ENCODE peak calls at places on chromosomes 2 and 18, in six cellular contexts. B is A549, E is Peyer's patch, C is NB4, X is spleen, W is body of pancreas. V is an unnamed sample.

GRCh38 chr2:240992572-240993291 is 5.7 kb upstream of the SNED1 start:
- DNase-seq in B (no peak), E (peak), C (peak), X (peak), W (no peak), V (no peak)

GRCh38 chr2:156340818-156341481 is 8.4 kb upstream of the NR4A2 start:
- DNase-seq in B (no peak), E (peak), C (peak), X (peak), W (no peak), V (peak)

GRCh38 chr2:105438104-105438929 is 39.5 kb upstream of the FHL2 start:
- DNase-seq in B (no peak), E (peak), C (no peak), X (no peak), W (peak), V (peak)

GRCh38 chr2:109387221-109387735 is 226.5 kb downstream of the SEPTIN10 start:
- DNase-seq in B (no peak), E (no peak), C (no peak), X (peak), W (no peak), V (no peak)

GRCh38 chr18:2916184-2916583 is 69.4 kb downstream of the EMILIN2 start:
- DNase-seq in B (no peak), E (no peak), C (no peak), X (no peak), W (no peak), V (no peak)

GRCh38 chr2:173032032-173032431 is 43.6 kb upstream of the MAP3K20 start:
- DNase-seq in B (no peak), E (no peak), C (no peak), X (no peak), W (no peak), V (no peak)

GRCh38 chr18:46575851-46576250 is 81.2 kb downstream of the LOXHD1 start:
- DNase-seq in B (no peak), E (no peak), C (no peak), X (no peak), W (no peak), V (no peak)

GRCh38 chr2:71510196-71510807 is 56.9 kb downstream of the DYSF start:
- DNase-seq in B (peak), E (peak), C (peak), X (peak), W (peak), V (peak)

GRCh38 chr2:112723556-112723940 is 2.7 kb downstream of the NT5DC4 start:
- DNase-seq in B (no peak), E (no peak), C (no peak), X (no peak), W (no peak), V (no peak)

GRCh38 chr2:73163522-73164367 is 38.6 kb upstream of the NOTO start:
- DNase-seq in B (peak), E (peak), C (peak), X (peak), W (peak), V (peak)

GRCh38 chr2:186739739-186740138 is 45.9 kb downstream of the FAM171B start:
- DNase-seq in B (no peak), E (no peak), C (no peak), X (no peak), W (no peak), V (no peak)

GRCh38 chr2:99507964-99508818 is 18.4 kb upstream of the REV1 start:
- DNase-seq in B (no peak), E (no peak), C (peak), X (no peak), W (no peak), V (no peak)

GRCh38 chr2:43129676-43130547 is 96.5 kb downstream of the ZFP36L2 start:
- DNase-seq in B (no peak), E (peak), C (peak), X (peak), W (no peak), V (no peak)

GRCh38 chr2:98569197-98569793 is 39.0 kb downstream of the COA5 start:
- DNase-seq in B (peak), E (peak), C (peak), X (peak), W (peak), V (peak)

GRCh38 chr2:236308855-236309668 is 44.9 kb upstream of the ASB18 start:
- DNase-seq in B (no peak), E (no peak), C (no peak), X (no peak), W (no peak), V (no peak)

GRCh38 chr2:62443886-62444285 is 62.1 kb downstream of the TMEM17 start:
- DNase-seq in B (no peak), E (peak), C (peak), X (no peak), W (no peak), V (peak)

GRCh38 chr18:13235981-13236380 is 17.4 kb downstream of the LDLRAD4 start:
- DNase-seq in B (no peak), E (peak), C (no peak), X (no peak), W (peak), V (no peak)

GRCh38 chr2:218886461-218886947 is 5.9 kb downstream of the WNT10A start:
- DNase-seq in B (no peak), E (peak), C (no peak), X (peak), W (no peak), V (no peak)

GRCh38 chr2:9951272-9951521 is 296 bp upstream of the GRHL1 start:
- DNase-seq in B (no peak), E (no peak), C (no peak), X (no peak), W (no peak), V (no peak)

GRCh38 chr2:9950521-9951271 is 797 bp upstream of the GRHL1 start:
- DNase-seq in B (peak), E (peak), C (no peak), X (peak), W (peak), V (no peak)

GRCh38 chr2:9952856-9953503 is 1.5 kb downstream of the GRHL1 start:
- DNase-seq in B (no peak), E (no peak), C (no peak), X (no peak), W (no peak), V (peak)

GRCh38 chr2:9952286-9952737 is 819 bp downstream of the GRHL1 start:
- DNase-seq in B (no peak), E (no peak), C (no peak), X (no peak), W (no peak), V (peak)

DNA sequence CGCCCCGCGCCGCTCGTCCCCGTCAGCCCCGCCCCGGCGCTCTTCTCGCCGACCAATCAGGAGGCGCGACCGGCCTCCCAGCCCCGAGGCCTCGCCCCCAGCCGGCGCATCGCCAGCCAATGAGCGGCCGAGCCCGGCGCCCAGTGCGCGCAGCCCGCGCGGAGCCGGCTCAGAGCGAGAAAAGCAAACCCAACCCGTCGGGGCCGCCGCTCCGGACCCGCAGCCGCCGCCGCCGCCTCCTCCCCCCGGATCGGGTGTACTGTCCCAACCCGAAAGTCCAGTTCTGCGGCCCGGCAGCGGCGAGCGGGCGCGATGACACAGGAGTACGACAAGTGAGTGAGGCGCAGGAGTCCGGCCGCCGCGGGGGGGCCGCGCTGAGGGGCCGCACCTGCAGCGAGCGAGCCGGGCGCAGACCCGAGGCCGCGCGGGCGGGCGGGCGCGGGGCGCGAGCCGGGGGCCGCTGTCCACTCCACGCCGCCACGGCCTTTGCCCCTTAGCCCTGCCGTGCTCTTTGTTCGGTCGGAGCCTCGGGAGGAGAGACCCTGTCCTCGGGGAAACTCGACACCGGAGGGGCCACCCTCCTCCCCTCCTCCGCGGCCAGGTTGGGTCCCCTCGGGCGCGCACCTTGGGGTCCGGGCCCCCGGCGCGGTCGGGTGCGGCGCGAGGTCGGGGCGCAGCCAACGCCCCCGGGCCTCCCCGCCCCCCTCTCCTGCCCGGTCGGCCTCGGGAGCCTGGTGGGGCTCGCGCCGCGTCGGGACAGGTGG is at the start of gene GRHL1:
- DNase-seq in B (peak), E (peak), C (peak), X (peak), W (peak), V (peak)
- TF ChIP-seq POLR2A in B (peak), E (no peak), C (no peak), X (no peak), W (peak), V (no peak)

GRCh38 chr2:216081487-216082387 is at the start of the genes PECR and TMEM169:
- DNase-seq in B (peak), E (peak), C (peak), X (peak), W (peak), V (peak)
- TF ChIP-seq POLR2A in B (peak), E (peak), C (no peak), X (no peak), W (peak), V (peak)

GRCh38 chr2:66432801-66433694 is 1.9 kb upstream of the MEIS1 start:
- DNase-seq in B (peak), E (peak), C (no peak), X (peak), W (peak), V (peak)
- TF ChIP-seq POLR2A in B (no peak), E (no peak), C (no peak), X (no peak), W (peak), V (no peak)

DNA sequence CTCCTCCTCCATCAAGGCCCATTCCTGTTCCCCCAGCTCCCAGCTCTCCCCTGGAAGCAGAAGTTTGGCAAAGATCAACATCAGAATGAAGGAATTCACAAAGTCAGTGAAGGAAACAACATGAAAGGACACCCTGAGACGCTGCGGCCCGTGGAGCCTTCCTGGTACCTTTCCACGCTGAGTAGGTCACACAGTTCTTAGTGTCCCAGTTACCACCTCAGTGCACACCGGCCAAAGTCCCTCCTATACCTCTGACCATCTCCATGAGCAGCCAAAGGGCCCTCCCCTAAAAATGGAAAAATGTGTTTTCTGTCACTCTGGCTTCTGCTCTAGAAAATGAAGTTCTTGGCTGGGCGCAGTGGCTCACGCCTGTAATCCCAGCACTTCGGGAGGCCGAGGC is 191.6 kb upstream of the AGAP1 start:
- DNase-seq in B (no peak), E (no peak), C (no peak), X (no peak), W (no peak), V (no peak)
- TF ChIP-seq POLR2A in B (no peak), E (no peak), C (no peak), X (no peak), W (no peak), V (no peak)

GRCh38 chr18:74596959-74597661 is 560 bp upstream of the ZNF407 start:
- DNase-seq in B (peak), E (peak), C (peak), X (peak), W (peak), V (peak)
- TF ChIP-seq POLR2A in B (no peak), E (peak), C (no peak), X (no peak), W (peak), V (no peak)

GRCh38 chr2:160205511-160205910 is 5.4 kb upstream of the ITGB6 start:
- DNase-seq in B (peak), E (peak), C (no peak), X (no peak), W (no peak), V (no peak)
- TF ChIP-seq POLR2A in B (no peak), E (peak), C (no peak), X (no peak), W (no peak), V (no peak)

GRCh38 chr2:231124833-231125232 is at the start of gene HTR2B:
- DNase-seq in B (no peak), E (no peak), C (no peak), X (no peak), W (no peak), V (no peak)
- TF ChIP-seq POLR2A in B (no peak), E (no peak), C (no peak), X (no peak), W (no peak), V (no peak)

GRCh38 chr2:178804791-178805190 is 2.4 kb downstream of the TTN start:
- DNase-seq in B (peak), E (no peak), C (peak), X (no peak), W (no peak), V (peak)

GRCh38 chr2:178796079-178796677 is 11.0 kb downstream of the TTN start:
- DNase-seq in B (peak), E (no peak), C (peak), X (no peak), W (no peak), V (peak)

GRCh38 chr2:178799305-178799704 is 7.9 kb downstream of the TTN start:
- DNase-seq in B (no peak), E (no peak), C (no peak), X (peak), W (no peak), V (no peak)

GRCh38 chr2:178800510-178800909 is 6.7 kb downstream of the TTN start:
- DNase-seq in B (no peak), E (no peak), C (no peak), X (no peak), W (no peak), V (no peak)
- TF ChIP-seq POLR2A in B (no peak), E (no peak), C (no peak), X (no peak), W (no peak), V (no peak)

V was measured in erythroblast.